ENCODE peak calls at places on chromosome 17, in nine cellular contexts. One of them, this sample, is unnamed.

GRCh38 chr17:54903375-54903774 is 2.7 kb downstream of the TOM1L1 start:
- DNase-seq in skeletal muscle cell: no peak
- DNase-seq in activated CD8-positive, alpha-beta memory T cell treated with anti-CD3 and anti-CD28 coated beads for 4 hours: no peak
- DNase-seq in cardiac muscle cell: peak; percentile 18
- DNase-seq in T-helper 9 cell: no peak
- DNase-seq in amniotic epithelial cell: no peak
- DNase-seq in choroid plexus epithelial cell: no peak
- DNase-seq in ecto neural progenitor cell: no peak
- DNase-seq in activated CD4-positive, alpha-beta T cell treated with anti-CD3 and anti-CD28 coated beads, Interleukin-2, amount 50 U/mL, for 4 hours: no peak
- DNase-seq in this sample: peak; percentile 70

GRCh38 chr17:38912221-38912813 is 13.1 kb upstream of the LASP1NB start:
- DNase-seq in skeletal muscle cell: no peak
- DNase-seq in activated CD8-positive, alpha-beta memory T cell treated with anti-CD3 and anti-CD28 coated beads for 4 hours: no peak
- DNase-seq in cardiac muscle cell: peak; percentile 85
- DNase-seq in T-helper 9 cell: no peak
- DNase-seq in amniotic epithelial cell: peak; percentile 87
- DNase-seq in choroid plexus epithelial cell: peak; percentile 53
- DNase-seq in ecto neural progenitor cell: peak; percentile 37
- DNase-seq in activated CD4-positive, alpha-beta T cell treated with anti-CD3 and anti-CD28 coated beads, Interleukin-2, amount 50 U/mL, for 4 hours: no peak
- DNase-seq in this sample: no peak

GRCh38 chr17:40339068-40339699 is 25.4 kb downstream of the GJD3 start:
- DNase-seq in skeletal muscle cell: no peak
- DNase-seq in activated CD8-positive, alpha-beta memory T cell treated with anti-CD3 and anti-CD28 coated beads for 4 hours: no peak
- DNase-seq in cardiac muscle cell: no peak
- DNase-seq in T-helper 9 cell: no peak
- DNase-seq in amniotic epithelial cell: peak; percentile 33
- DNase-seq in choroid plexus epithelial cell: no peak
- DNase-seq in ecto neural progenitor cell: no peak
- DNase-seq in activated CD4-positive, alpha-beta T cell treated with anti-CD3 and anti-CD28 coated beads, Interleukin-2, amount 50 U/mL, for 4 hours: no peak
- DNase-seq in this sample: no peak

GRCh38 chr17:49549311-49549605 is 26.4 kb upstream of the NXPH3 start:
- DNase-seq in skeletal muscle cell: no peak
- DNase-seq in activated CD8-positive, alpha-beta memory T cell treated with anti-CD3 and anti-CD28 coated beads for 4 hours: no peak
- DNase-seq in cardiac muscle cell: no peak
- DNase-seq in T-helper 9 cell: no peak
- DNase-seq in amniotic epithelial cell: no peak
- DNase-seq in choroid plexus epithelial cell: no peak
- DNase-seq in ecto neural progenitor cell: no peak
- DNase-seq in activated CD4-positive, alpha-beta T cell treated with anti-CD3 and anti-CD28 coated beads, Interleukin-2, amount 50 U/mL, for 4 hours: no peak
- DNase-seq in this sample: no peak

GRCh38 chr17:38354466-38354865 is 2.8 kb downstream of the SOCS7 start:
- DNase-seq in skeletal muscle cell: no peak
- DNase-seq in activated CD8-positive, alpha-beta memory T cell treated with anti-CD3 and anti-CD28 coated beads for 4 hours: no peak
- DNase-seq in cardiac muscle cell: no peak
- DNase-seq in T-helper 9 cell: no peak
- DNase-seq in amniotic epithelial cell: no peak
- DNase-seq in choroid plexus epithelial cell: no peak
- DNase-seq in ecto neural progenitor cell: no peak
- DNase-seq in activated CD4-positive, alpha-beta T cell treated with anti-CD3 and anti-CD28 coated beads, Interleukin-2, amount 50 U/mL, for 4 hours: no peak
- DNase-seq in this sample: no peak

GRCh38 chr17:67052720-67053437 is 8.5 kb downstream of the CACNG1 start:
- DNase-seq in skeletal muscle cell: no peak
- DNase-seq in activated CD8-positive, alpha-beta memory T cell treated with anti-CD3 and anti-CD28 coated beads for 4 hours: no peak
- DNase-seq in cardiac muscle cell: no peak
- DNase-seq in T-helper 9 cell: no peak
- DNase-seq in amniotic epithelial cell: no peak
- DNase-seq in choroid plexus epithelial cell: no peak
- DNase-seq in ecto neural progenitor cell: peak; percentile 36
- DNase-seq in activated CD4-positive, alpha-beta T cell treated with anti-CD3 and anti-CD28 coated beads, Interleukin-2, amount 50 U/mL, for 4 hours: no peak
- DNase-seq in this sample: no peak

GRCh38 chr17:68697850-68698313 is 96.7 kb upstream of the FAM20A start:
- DNase-seq in skeletal muscle cell: peak; percentile 85
- DNase-seq in activated CD8-positive, alpha-beta memory T cell treated with anti-CD3 and anti-CD28 coated beads for 4 hours: no peak
- DNase-seq in cardiac muscle cell: peak; percentile 92
- DNase-seq in T-helper 9 cell: no peak
- DNase-seq in amniotic epithelial cell: peak; percentile 93
- DNase-seq in choroid plexus epithelial cell: peak; percentile 85
- DNase-seq in ecto neural progenitor cell: no peak
- DNase-seq in activated CD4-positive, alpha-beta T cell treated with anti-CD3 and anti-CD28 coated beads, Interleukin-2, amount 50 U/mL, for 4 hours: no peak
- DNase-seq in this sample: no peak

GRCh38 chr17:28788100-28788499 is 44.3 kb downstream of the TRAF4 start:
- DNase-seq in skeletal muscle cell: no peak
- DNase-seq in activated CD8-positive, alpha-beta memory T cell treated with anti-CD3 and anti-CD28 coated beads for 4 hours: no peak
- DNase-seq in cardiac muscle cell: no peak
- DNase-seq in T-helper 9 cell: no peak
- DNase-seq in amniotic epithelial cell: no peak
- DNase-seq in choroid plexus epithelial cell: no peak
- DNase-seq in ecto neural progenitor cell: no peak
- DNase-seq in activated CD4-positive, alpha-beta T cell treated with anti-CD3 and anti-CD28 coated beads, Interleukin-2, amount 50 U/mL, for 4 hours: no peak
- DNase-seq in this sample: no peak

GRCh38 chr17:74018116-74018515 is 185.4 kb upstream of the RPL38 start:
- DNase-seq in skeletal muscle cell: no peak
- DNase-seq in activated CD8-positive, alpha-beta memory T cell treated with anti-CD3 and anti-CD28 coated beads for 4 hours: no peak
- DNase-seq in cardiac muscle cell: no peak
- DNase-seq in T-helper 9 cell: no peak
- DNase-seq in amniotic epithelial cell: no peak
- DNase-seq in choroid plexus epithelial cell: no peak
- DNase-seq in ecto neural progenitor cell: no peak
- DNase-seq in activated CD4-positive, alpha-beta T cell treated with anti-CD3 and anti-CD28 coated beads, Interleukin-2, amount 50 U/mL, for 4 hours: no peak
- DNase-seq in this sample: no peak

GRCh38 chr17:15955793-15956541 is 11.0 kb downstream of the ADORA2B start:
- DNase-seq in skeletal muscle cell: no peak
- DNase-seq in activated CD8-positive, alpha-beta memory T cell treated with anti-CD3 and anti-CD28 coated beads for 4 hours: no peak
- DNase-seq in cardiac muscle cell: peak; percentile 52
- DNase-seq in T-helper 9 cell: no peak
- DNase-seq in amniotic epithelial cell: peak; percentile 60
- DNase-seq in choroid plexus epithelial cell: no peak
- DNase-seq in ecto neural progenitor cell: no peak
- DNase-seq in activated CD4-positive, alpha-beta T cell treated with anti-CD3 and anti-CD28 coated beads, Interleukin-2, amount 50 U/mL, for 4 hours: no peak
- DNase-seq in this sample: no peak

GRCh38 chr17:7541074-7541621 is 7.7 kb upstream of the TNFSF12 start:
- DNase-seq in skeletal muscle cell: no peak
- DNase-seq in activated CD8-positive, alpha-beta memory T cell treated with anti-CD3 and anti-CD28 coated beads for 4 hours: no peak
- DNase-seq in cardiac muscle cell: no peak
- DNase-seq in T-helper 9 cell: no peak
- DNase-seq in amniotic epithelial cell: no peak
- DNase-seq in choroid plexus epithelial cell: no peak
- DNase-seq in ecto neural progenitor cell: no peak
- DNase-seq in activated CD4-positive, alpha-beta T cell treated with anti-CD3 and anti-CD28 coated beads, Interleukin-2, amount 50 U/mL, for 4 hours: no peak
- DNase-seq in this sample: no peak

GRCh38 chr17:49624896-49625295 is 49.2 kb downstream of the NXPH3 start:
- DNase-seq in skeletal muscle cell: no peak
- DNase-seq in activated CD8-positive, alpha-beta memory T cell treated with anti-CD3 and anti-CD28 coated beads for 4 hours: no peak
- DNase-seq in cardiac muscle cell: peak; percentile 49
- DNase-seq in T-helper 9 cell: no peak
- DNase-seq in amniotic epithelial cell: peak; percentile 43
- DNase-seq in choroid plexus epithelial cell: peak; percentile 43
- DNase-seq in ecto neural progenitor cell: no peak
- DNase-seq in activated CD4-positive, alpha-beta T cell treated with anti-CD3 and anti-CD28 coated beads, Interleukin-2, amount 50 U/mL, for 4 hours: no peak
- DNase-seq in this sample: peak; percentile 55

GRCh38 chr17:43839670-43840101 is 6.7 kb upstream of the MPP3 start:
- DNase-seq in skeletal muscle cell: no peak
- DNase-seq in activated CD8-positive, alpha-beta memory T cell treated with anti-CD3 and anti-CD28 coated beads for 4 hours: no peak
- DNase-seq in cardiac muscle cell: no peak
- DNase-seq in T-helper 9 cell: no peak
- DNase-seq in amniotic epithelial cell: no peak
- DNase-seq in choroid plexus epithelial cell: no peak
- DNase-seq in ecto neural progenitor cell: no peak
- DNase-seq in activated CD4-positive, alpha-beta T cell treated with anti-CD3 and anti-CD28 coated beads, Interleukin-2, amount 50 U/mL, for 4 hours: no peak
- DNase-seq in this sample: no peak

This sample was measured in astrocyte of the hippocampus.